ENCODE peak calls at places on chromosome 19, in seven cellular contexts. T, D, K, O, B, N and U are unnamed samples.

GRCh38 chr19:28296506-28296905 is 916.4 kb downstream of the UQCRFS1 start:
- DNase-seq in T (no peak), D (no peak), K (peak), O (no peak), B (no peak), N (no peak), U (peak)

GRCh38 chr19:7211191-7211988 is 82.8 kb downstream of the INSR start:
- DNase-seq in T (peak), D (no peak), K (peak), O (peak), B (no peak), N (no peak), U (no peak)

GRCh38 chr19:33705090-33705847 is 83.5 kb downstream of the CHST8 start:
- DNase-seq in T (no peak), D (no peak), K (no peak), O (peak), B (no peak), N (peak), U (no peak)

GRCh38 chr19:14354445-14354844 is 26.8 kb upstream of the ADGRE5 start:
- DNase-seq in T (no peak), D (no peak), K (no peak), O (no peak), B (no peak), N (no peak), U (no peak)

GRCh38 chr19:42287826-42288107 is 14.2 kb upstream of the PRR19 start:
- DNase-seq in T (no peak), D (no peak), K (no peak), O (no peak), B (no peak), N (no peak), U (no peak)

GRCh38 chr19:19134687-19135158 is 3.6 kb downstream of the TMEM161A start:
- DNase-seq in T (no peak), D (no peak), K (no peak), O (peak), B (peak), N (peak), U (no peak)

GRCh38 chr19:29376855-29377354 is 148.9 kb upstream of the VSTM2B start:
- DNase-seq in T (no peak), D (no peak), K (no peak), O (no peak), B (peak), N (no peak), U (no peak)

GRCh38 chr19:5048091-5048726 is 79.3 kb downstream of the KDM4B start:
- DNase-seq in T (peak), D (no peak), K (peak), O (peak), B (peak), N (peak), U (peak)

GRCh38 chr19:18666784-18667183 is 16.7 kb upstream of the CRTC1 start:
- DNase-seq in T (no peak), D (no peak), K (no peak), O (no peak), B (no peak), N (no peak), U (no peak)

GRCh38 chr19:51687791-51688664 is 5.1 kb upstream of the SPACA6 start:
- DNase-seq in T (peak), D (no peak), K (peak), O (peak), B (peak), N (peak), U (no peak)

GRCh38 chr19:57949702-57950101 is 2.2 kb upstream of the ZNF256 start:
- DNase-seq in T (no peak), D (no peak), K (no peak), O (no peak), B (no peak), N (no peak), U (no peak)

GRCh38 chr19:2532252-2533071 is 56.5 kb downstream of the GADD45B start:
- DNase-seq in T (peak), D (peak), K (peak), O (no peak), B (no peak), N (no peak), U (no peak)

GRCh38 chr19:2527171-2527570 is 51.2 kb downstream of the GADD45B start:
- DNase-seq in T (no peak), D (no peak), K (no peak), O (no peak), B (no peak), N (no peak), U (no peak)

GRCh38 chr19:2528543-2529173 is 52.7 kb downstream of the GADD45B start:
- DNase-seq in T (no peak), D (no peak), K (no peak), O (no peak), B (no peak), N (no peak), U (no peak)

GRCh38 chr19:2527716-2528115 is 51.8 kb downstream of the GADD45B start:
- DNase-seq in T (no peak), D (no peak), K (no peak), O (no peak), B (no peak), N (no peak), U (no peak)

GRCh38 chr19:2529473-2529918 is 53.6 kb downstream of the GADD45B start:
- DNase-seq in T (peak), D (peak), K (peak), O (peak), B (no peak), N (no peak), U (no peak)
- H3K27ac ChIP-seq in T (peak), D (peak), K (peak), O (no peak), B (no peak), N (no peak), U (no peak)

GRCh38 chr19:16446108-16447014 is 25.4 kb downstream of the EPS15L1 start:
- DNase-seq in T (peak), D (no peak), K (no peak), O (no peak), B (no peak), N (no peak), U (no peak)
- H3K9ac ChIP-seq in T (no peak), D (no peak), K (peak), O (no peak), B (peak), N (no peak), U (no peak)

DNA sequence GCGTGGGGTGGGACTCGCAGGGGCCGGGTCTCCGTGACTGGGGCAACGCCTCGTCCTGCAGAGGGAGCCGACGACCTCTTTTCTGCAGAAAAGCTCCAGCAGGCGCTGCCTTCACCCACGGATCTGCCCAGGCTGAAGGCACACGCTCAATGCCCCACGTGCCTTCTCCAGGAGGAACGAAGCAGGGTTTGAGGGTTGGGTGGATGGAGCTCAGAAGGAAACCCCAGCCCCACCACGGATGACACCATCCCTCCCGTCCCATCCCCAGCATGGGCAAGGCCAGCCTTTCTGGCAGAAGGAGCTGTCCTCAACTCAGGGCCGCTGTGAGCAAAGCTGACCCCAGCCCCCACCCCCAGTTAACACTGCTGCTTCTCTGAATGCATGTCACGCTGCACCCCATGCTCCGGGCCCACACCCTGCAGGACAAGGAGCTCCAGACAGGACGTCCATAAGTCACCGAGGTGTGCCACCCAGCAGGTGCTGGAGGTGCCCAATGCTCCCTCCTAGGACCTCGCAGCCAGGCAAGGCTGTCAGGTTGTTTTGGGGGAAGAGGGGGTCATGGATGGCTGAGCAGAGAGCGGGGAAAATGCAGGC is 7.4 kb downstream of the C19orf25 start:
- DNase-seq in T (no peak), D (no peak), K (no peak), O (no peak), B (no peak), N (peak), U (no peak)
- H3K4me3 ChIP-seq in T (no peak), D (peak), K (no peak), O (no peak), B (peak), N (peak), U (no peak)

DNA sequence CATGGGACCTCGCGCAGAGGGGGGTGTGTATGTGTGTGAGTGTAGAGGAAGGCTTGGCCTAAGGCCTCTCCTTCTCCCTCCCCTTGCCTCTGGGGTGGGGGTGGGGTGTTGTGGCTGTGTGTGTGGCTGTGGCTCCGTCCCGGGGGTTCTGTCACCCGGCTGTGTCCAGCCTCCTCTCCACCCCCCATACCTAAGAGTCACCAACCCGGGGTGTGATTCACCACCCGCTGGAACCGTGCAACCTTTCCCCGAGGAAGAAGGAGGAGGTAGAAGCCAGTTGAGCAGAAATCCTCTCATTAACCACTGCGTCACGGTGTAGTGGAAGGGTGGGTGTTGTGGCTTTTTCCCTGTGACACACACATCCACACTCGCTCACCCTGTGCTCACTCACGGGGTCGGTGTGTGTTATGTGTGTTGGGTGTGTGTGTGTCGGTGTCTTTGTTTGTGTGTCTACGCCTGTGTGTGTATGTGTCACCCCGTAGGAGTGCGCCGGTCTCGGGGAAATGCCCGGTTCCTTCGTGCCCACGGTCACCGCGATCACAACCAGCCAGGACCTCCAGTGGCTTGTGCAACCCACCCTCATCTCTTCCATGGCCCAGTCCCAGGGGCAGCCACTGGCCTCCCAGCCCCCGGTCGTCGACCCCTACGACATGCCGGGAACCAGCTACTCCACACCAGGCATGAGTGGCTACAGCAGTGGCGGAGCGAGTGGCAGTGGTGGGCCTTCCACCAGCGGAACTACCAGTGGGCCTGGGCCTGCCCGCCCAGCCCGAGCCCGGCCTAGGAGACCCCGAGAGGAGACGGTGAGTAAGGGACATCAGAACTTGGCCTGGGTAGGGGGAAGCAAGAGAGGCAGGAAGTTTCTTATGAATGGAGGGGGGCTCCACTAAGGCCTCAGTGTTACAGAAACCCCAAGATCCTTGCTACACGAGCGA is 2.6 kb downstream of the FOSB start:
- DNase-seq in T (peak), D (no peak), K (peak), O (peak), B (peak), N (no peak), U (no peak)
- H3K27ac ChIP-seq in T (no peak), D (peak), K (peak), O (no peak), B (no peak), N (no peak), U (no peak)

DNA sequence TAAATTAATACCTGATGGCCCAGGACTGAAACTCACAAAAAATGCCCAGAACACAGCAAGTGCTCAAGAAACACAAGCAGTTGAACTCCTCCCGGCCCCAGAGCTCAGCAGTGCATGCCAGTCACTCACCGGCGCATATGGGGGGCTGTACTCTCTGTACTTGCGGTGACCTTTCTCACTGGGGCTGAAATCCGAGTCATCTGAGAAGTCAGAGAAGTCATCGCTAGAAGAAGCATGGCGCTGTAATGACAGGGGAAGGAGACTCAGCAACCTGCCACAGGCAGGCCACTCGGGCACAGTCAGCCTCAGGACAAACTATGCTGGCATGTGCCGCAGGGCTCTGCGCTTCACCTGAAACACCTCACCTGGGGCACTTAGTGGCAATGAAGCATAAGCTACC is 19.7 kb downstream of the ZC3H4 start:
- DNase-seq in T (no peak), D (no peak), K (no peak), O (no peak), B (no peak), N (no peak), U (no peak)
- H3K9ac ChIP-seq in T (no peak), D (no peak), K (no peak), O (no peak), B (peak), N (no peak), U (no peak)

DNA sequence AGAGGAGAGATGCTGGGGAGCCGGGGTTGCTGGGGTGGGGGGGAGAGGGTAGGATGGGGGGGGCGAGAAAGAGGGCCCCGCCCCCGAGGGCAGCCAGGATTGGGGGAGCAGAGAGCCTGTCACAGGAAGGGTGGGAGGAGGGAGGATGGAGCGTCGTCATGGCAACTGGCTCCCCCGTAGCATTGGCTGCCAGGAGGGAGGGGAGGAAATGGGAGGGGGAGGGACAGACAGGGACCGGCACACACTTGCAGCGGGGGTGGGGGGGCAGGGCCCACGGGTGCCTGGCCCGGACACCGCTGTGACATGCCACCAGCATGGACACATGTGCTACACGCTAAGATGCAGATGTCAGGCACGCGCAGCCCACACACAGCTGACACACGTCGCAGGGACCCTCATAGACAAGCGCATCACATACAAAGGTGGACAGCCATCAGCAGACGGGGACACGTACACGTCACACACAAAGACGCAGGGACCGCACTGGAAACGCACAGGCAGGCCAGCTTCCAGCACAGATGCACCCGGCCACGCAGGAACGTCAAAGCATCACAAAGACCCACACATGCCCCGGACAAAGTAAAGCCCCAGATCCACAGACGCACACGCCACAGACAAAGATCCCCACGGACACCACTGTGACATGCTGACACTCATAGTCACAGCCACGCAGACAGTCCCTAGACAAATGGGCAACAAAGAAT is at the start of gene LMTK3:
- DNase-seq in T (peak), D (no peak), K (peak), O (peak), B (no peak), N (peak), U (no peak)
- H3K4me3 ChIP-seq in T (peak), D (no peak), K (no peak), O (no peak), B (no peak), N (peak), U (peak)

GRCh38 chr19:12676384-12676792 is 5.3 kb downstream of the DHPS start:
- DNase-seq in T (peak), D (peak), K (peak), O (peak), B (peak), N (peak), U (no peak)
- H3K27ac ChIP-seq in T (no peak), D (no peak), K (no peak), O (no peak), B (no peak), N (no peak), U (no peak)

DNA sequence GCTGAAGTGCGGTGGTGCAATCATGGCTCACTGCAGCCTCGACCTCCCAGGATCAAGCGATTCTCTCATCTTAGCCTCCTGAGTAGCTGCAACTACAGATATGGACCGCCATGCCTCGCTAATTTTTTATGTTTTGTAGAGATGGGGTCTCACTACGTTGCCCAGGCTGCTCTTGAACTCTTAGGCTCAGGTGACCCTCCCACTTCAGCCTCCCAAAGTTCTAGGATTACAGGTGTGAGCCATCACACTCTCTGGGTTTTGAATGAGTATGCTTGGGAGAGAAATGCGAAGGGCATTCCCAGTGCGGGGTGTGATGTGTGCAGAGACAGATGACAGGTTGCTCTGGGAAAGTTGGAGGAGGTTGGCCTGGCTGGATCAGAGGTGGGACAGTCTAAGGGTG is 49.0 kb downstream of the RYR1 start:
- DNase-seq in T (no peak), D (no peak), K (no peak), O (no peak), B (no peak), N (no peak), U (no peak)
- H3K9ac ChIP-seq in T (no peak), D (no peak), K (no peak), O (no peak), B (no peak), N (no peak), U (no peak)